ENCODE peak calls at places on chromosomes 3 and 15, in four cellular contexts. M, J, N and C are unnamed samples.

GRCh38 chr3:141462176-141462859 is 24.5 kb upstream of the RASA2 start:
- DNase-seq in M (peak; percentile 18), J (no peak), N (no peak), C (no peak)

GRCh38 chr3:58567251-58567515 is 10.0 kb downstream of the FAM107A start:
- DNase-seq in M (no peak), J (no peak), N (no peak), C (no peak)

GRCh38 chr15:41894791-41895463 is 1.1 kb upstream of the SPTBN5 start:
- DNase-seq in M (peak; percentile 94), J (peak; percentile 36), N (no peak), C (peak; percentile 76)

GRCh38 chr15:49621327-49622210 is 721 bp downstream of the DTWD1 start:
- DNase-seq in M (no peak), J (peak; percentile 16), N (no peak), C (no peak)

GRCh38 chr3:150078983-150079739 is 108.5 kb upstream of the PFN2 start:
- DNase-seq in M (no peak), J (no peak), N (no peak), C (no peak)

GRCh38 chr3:147389265-147390175 is 16.8 kb downstream of the ZIC4 start:
- DNase-seq in M (no peak), J (peak; percentile 73), N (no peak), C (no peak)

GRCh38 chr3:48952510-48953118 is 34.0 kb downstream of the ARIH2 start:
- DNase-seq in M (peak; percentile 58), J (peak; percentile 85), N (no peak), C (peak; percentile 17)

GRCh38 chr3:60096403-60096802 is 1046.6 kb upstream of the CFAP20DC start:
- DNase-seq in M (no peak), J (no peak), N (no peak), C (no peak)

GRCh38 chr3:191362036-191362435 is 31.7 kb upstream of the UTS2B start:
- DNase-seq in M (no peak), J (no peak), N (no peak), C (no peak)

GRCh38 chr15:93048759-93049161 is 40.3 kb downstream of the RGMA start:
- DNase-seq in M (no peak), J (no peak), N (no peak), C (no peak)

GRCh38 chr3:194259982-194260856 is 90.9 kb downstream of the CPN2 start:
- DNase-seq in M (no peak), J (no peak), N (no peak), C (no peak)

GRCh38 chr3:195715134-195715533 is 5.6 kb upstream of the MUC20 start:
- DNase-seq in M (no peak), J (no peak), N (no peak), C (no peak)

GRCh38 chr3:31999902-32000439 is 18.4 kb downstream of the ZNF860 start:
- DNase-seq in M (no peak), J (no peak), N (no peak), C (no peak)

GRCh38 chr3:195246608-195247007 is 24.4 kb downstream of the XXYLT1 start:
- DNase-seq in M (no peak), J (no peak), N (no peak), C (no peak)

GRCh38 chr3:123081718-123082369 is 15.0 kb downstream of the PDIA5 start:
- DNase-seq in M (no peak), J (no peak), N (no peak), C (no peak)

GRCh38 chr3:188649521-188649920 is 495.6 kb downstream of the LPP start:
- DNase-seq in M (no peak), J (no peak), N (no peak), C (no peak)

GRCh38 chr3:134338516-134339261 is 35.6 kb downstream of the AMOTL2 start:
- DNase-seq in M (no peak), J (no peak), N (no peak), C (no peak)

GRCh38 chr3:186882881-186883685 is 40.6 kb downstream of the ADIPOQ start:
- DNase-seq in M (peak; percentile 24), J (no peak), N (no peak), C (peak; percentile 47)

GRCh38 chr3:178856804-178857203 is 214.8 kb downstream of the ZMAT3 start:
- DNase-seq in M (no peak), J (no peak), N (no peak), C (no peak)

GRCh38 chr3:161409069-161409468 is 37.8 kb upstream of the SPTSSB start:
- DNase-seq in M (peak; percentile 66), J (peak; percentile 68), N (peak; percentile 16), C (no peak)

GRCh38 chr3:102129774-102130608 is 280.7 kb downstream of the NFKBIZ start:
- DNase-seq in M (no peak), J (no peak), N (no peak), C (no peak)

GRCh38 chr3:157856078-157856939 is 249.9 kb downstream of the SHOX2 start:
- DNase-seq in M (no peak), J (no peak), N (no peak), C (no peak)

GRCh38 chr3:30779686-30780287 is 114.7 kb downstream of the GADL1 start:
- DNase-seq in M (no peak), J (peak; percentile 71), N (no peak), C (no peak)

GRCh38 chr3:50738252-50738598 is 63.5 kb downstream of the DOCK3 start:
- DNase-seq in M (no peak), J (peak; percentile 17), N (no peak), C (no peak)

GRCh38 chr3:46921871-46922271 is 44.4 kb downstream of the PTH1R start:
- DNase-seq in M (no peak), J (no peak), N (no peak), C (no peak)

GRCh38 chr3:113834983-113835382 is 3.6 kb upstream of the GRAMD1C start:
- DNase-seq in M (no peak), J (no peak), N (no peak), C (no peak)

GRCh38 chr3:105747621-105748165 is 121.1 kb downstream of the CBLB start:
- DNase-seq in M (no peak), J (no peak), N (no peak), C (no peak)

GRCh38 chr15:45126535-45127158 is 3.0 kb downstream of the DUOXA1 start:
- DNase-seq in M (peak; percentile 51), J (peak; percentile 46), N (no peak), C (no peak)

GRCh38 chr3:12433823-12434222 is 50.5 kb upstream of the TSEN2 start:
- DNase-seq in M (no peak), J (no peak), N (no peak), C (no peak)

GRCh38 chr3:112635674-112636073 is 5.3 kb downstream of the CCDC80 start:
- DNase-seq in M (no peak), J (no peak), N (no peak), C (no peak)

GRCh38 chr15:55902975-55903374 is 90.4 kb downstream of the NEDD4 start:
- DNase-seq in M (no peak), J (no peak), N (no peak), C (no peak)

GRCh38 chr15:77568960-77569646 is 63.6 kb downstream of the LINGO1 start:
- DNase-seq in M (no peak), J (peak; percentile 38), N (no peak), C (no peak)

GRCh38 chr3:173586176-173586575 is 188.6 kb downstream of the NLGN1 start:
- DNase-seq in M (no peak), J (no peak), N (no peak), C (no peak)

GRCh38 chr3:11288786-11289637 is 16.8 kb downstream of the ATG7 start:
- DNase-seq in M (peak; percentile 50), J (no peak), N (no peak), C (no peak)

GRCh38 chr15:50163719-50164410 is 18.1 kb upstream of the SLC27A2 start:
- DNase-seq in M (no peak), J (no peak), N (no peak), C (no peak)